ENCODE peak calls at places on chromosomes 4 and X, in seven cellular contexts. One of them, this sample, is unnamed.

GRCh38 chrX:39309018-39309620 is 507.9 kb downstream of the MID1IP1 start:
- DNase-seq in lower lobe of right lung: no peak
- DNase-seq in AG08396: no peak
- DNase-seq in naive thymus-derived CD8-positive, alpha-beta T cell: peak; percentile 5
- DNase-seq in SJSA1: no peak
- DNase-seq in Kasumi-1: no peak
- DNase-seq in IMR-90: no peak
- DNase-seq in this sample: peak; percentile 58

GRCh38 chrX:23783569-23784486 is 855 bp downstream of the SAT1 start:
- DNase-seq in lower lobe of right lung: no peak
- DNase-seq in AG08396: no peak
- DNase-seq in naive thymus-derived CD8-positive, alpha-beta T cell: no peak
- DNase-seq in SJSA1: peak; percentile 20
- DNase-seq in Kasumi-1: peak; percentile 6
- DNase-seq in IMR-90: no peak
- DNase-seq in this sample: no peak

GRCh38 chr4:153448003-153448731 is 18.0 kb upstream of the TMEM131L start:
- DNase-seq in lower lobe of right lung: no peak
- DNase-seq in AG08396: peak; percentile 23
- DNase-seq in naive thymus-derived CD8-positive, alpha-beta T cell: no peak
- DNase-seq in SJSA1: no peak
- DNase-seq in Kasumi-1: no peak
- DNase-seq in IMR-90: peak; percentile 81
- DNase-seq in this sample: peak; percentile 58

GRCh38 chr4:185845966-185846365 is 34.0 kb upstream of the SORBS2 start:
- DNase-seq in lower lobe of right lung: no peak
- DNase-seq in AG08396: no peak
- DNase-seq in naive thymus-derived CD8-positive, alpha-beta T cell: no peak
- DNase-seq in SJSA1: no peak
- DNase-seq in Kasumi-1: no peak
- DNase-seq in IMR-90: no peak
- DNase-seq in this sample: no peak

GRCh38 chrX:127574829-127575228 is 477.4 kb downstream of the ACTRT1 start:
- DNase-seq in lower lobe of right lung: peak; percentile 13
- DNase-seq in AG08396: no peak
- DNase-seq in naive thymus-derived CD8-positive, alpha-beta T cell: no peak
- DNase-seq in SJSA1: no peak
- DNase-seq in Kasumi-1: no peak
- DNase-seq in IMR-90: no peak
- DNase-seq in this sample: no peak

GRCh38 chrX:153460826-153461225 is 9.6 kb downstream of the HAUS7 start:
- DNase-seq in lower lobe of right lung: peak; percentile 52
- DNase-seq in AG08396: peak; percentile 52
- DNase-seq in naive thymus-derived CD8-positive, alpha-beta T cell: peak; percentile 34
- DNase-seq in SJSA1: peak; percentile 15
- DNase-seq in Kasumi-1: peak; percentile 29
- DNase-seq in IMR-90: peak; percentile 39
- DNase-seq in this sample: peak; percentile 14

GRCh38 chr4:128675083-128675482 is 134.4 kb upstream of the JADE1 start:
- DNase-seq in lower lobe of right lung: no peak
- DNase-seq in AG08396: no peak
- DNase-seq in naive thymus-derived CD8-positive, alpha-beta T cell: no peak
- DNase-seq in SJSA1: no peak
- DNase-seq in Kasumi-1: no peak
- DNase-seq in IMR-90: no peak
- DNase-seq in this sample: no peak

GRCh38 chr4:1236103-1236641 is 12.8 kb downstream of the CTBP1 start:
- DNase-seq in lower lobe of right lung: peak; percentile 22
- DNase-seq in AG08396: no peak
- DNase-seq in naive thymus-derived CD8-positive, alpha-beta T cell: no peak
- DNase-seq in SJSA1: no peak
- DNase-seq in Kasumi-1: no peak
- DNase-seq in IMR-90: no peak
- DNase-seq in this sample: no peak

GRCh38 chrX:17654116-17654515 is 83.2 kb upstream of the SCML1 start:
- DNase-seq in lower lobe of right lung: no peak
- DNase-seq in AG08396: no peak
- DNase-seq in naive thymus-derived CD8-positive, alpha-beta T cell: peak; percentile 23
- DNase-seq in SJSA1: no peak
- DNase-seq in Kasumi-1: no peak
- DNase-seq in IMR-90: no peak
- DNase-seq in this sample: no peak

GRCh38 chrX:150547511-150548115 is 20.8 kb upstream of the MTM1 start:
- DNase-seq in lower lobe of right lung: peak; percentile 82
- DNase-seq in AG08396: peak; percentile 60
- DNase-seq in naive thymus-derived CD8-positive, alpha-beta T cell: no peak
- DNase-seq in SJSA1: no peak
- DNase-seq in Kasumi-1: no peak
- DNase-seq in IMR-90: no peak
- DNase-seq in this sample: no peak

GRCh38 chrX:69314436-69315348 is 149.4 kb upstream of the PJA1 start:
- DNase-seq in lower lobe of right lung: no peak
- DNase-seq in AG08396: no peak
- DNase-seq in naive thymus-derived CD8-positive, alpha-beta T cell: no peak
- DNase-seq in SJSA1: no peak
- DNase-seq in Kasumi-1: no peak
- DNase-seq in IMR-90: no peak
- DNase-seq in this sample: no peak

GRCh38 chrX:140733766-140734342 is 24.3 kb downstream of the LINC00632 start:
- DNase-seq in lower lobe of right lung: no peak
- DNase-seq in AG08396: peak; percentile 49
- DNase-seq in naive thymus-derived CD8-positive, alpha-beta T cell: no peak
- DNase-seq in SJSA1: no peak
- DNase-seq in Kasumi-1: peak; percentile 56
- DNase-seq in IMR-90: peak; percentile 57
- DNase-seq in this sample: peak; percentile 30

GRCh38 chr4:154960476-154960875 is 179.4 kb downstream of the RBM46 start:
- DNase-seq in lower lobe of right lung: no peak
- DNase-seq in AG08396: no peak
- DNase-seq in naive thymus-derived CD8-positive, alpha-beta T cell: no peak
- DNase-seq in SJSA1: no peak
- DNase-seq in Kasumi-1: no peak
- DNase-seq in IMR-90: no peak
- DNase-seq in this sample: no peak

GRCh38 chr4:110516106-110516922 is 40.4 kb downstream of the ENPEP start:
- DNase-seq in lower lobe of right lung: peak; percentile 65
- DNase-seq in AG08396: peak; percentile 36
- DNase-seq in naive thymus-derived CD8-positive, alpha-beta T cell: peak; percentile 56
- DNase-seq in SJSA1: peak; percentile 81
- DNase-seq in Kasumi-1: peak; percentile 86
- DNase-seq in IMR-90: peak; percentile 51
- DNase-seq in this sample: peak; percentile 83

GRCh38 chr4:137956256-137956655 is 285.9 kb downstream of the SLC7A11 start:
- DNase-seq in lower lobe of right lung: no peak
- DNase-seq in AG08396: no peak
- DNase-seq in naive thymus-derived CD8-positive, alpha-beta T cell: no peak
- DNase-seq in SJSA1: no peak
- DNase-seq in Kasumi-1: no peak
- DNase-seq in IMR-90: peak; percentile 65
- DNase-seq in this sample: no peak

GRCh38 chr4:36236159-36236558 is 8.2 kb downstream of the ARAP2 start:
- DNase-seq in lower lobe of right lung: no peak
- DNase-seq in AG08396: no peak
- DNase-seq in naive thymus-derived CD8-positive, alpha-beta T cell: no peak
- DNase-seq in SJSA1: no peak
- DNase-seq in Kasumi-1: no peak
- DNase-seq in IMR-90: no peak
- DNase-seq in this sample: no peak

GRCh38 chr4:53748328-53748772 is 157.1 kb upstream of the LNX1 start:
- DNase-seq in lower lobe of right lung: no peak
- DNase-seq in AG08396: no peak
- DNase-seq in naive thymus-derived CD8-positive, alpha-beta T cell: no peak
- DNase-seq in SJSA1: no peak
- DNase-seq in Kasumi-1: peak; percentile 20
- DNase-seq in IMR-90: no peak
- DNase-seq in this sample: no peak

GRCh38 chrX:3175659-3176438 is 134.6 kb downstream of the ARSF start:
- DNase-seq in lower lobe of right lung: no peak
- DNase-seq in AG08396: no peak
- DNase-seq in naive thymus-derived CD8-positive, alpha-beta T cell: no peak
- DNase-seq in SJSA1: peak; percentile 59
- DNase-seq in Kasumi-1: no peak
- DNase-seq in IMR-90: peak; percentile 56
- DNase-seq in this sample: peak; percentile 3

GRCh38 chr4:131367441-131367840 is 1781.7 kb upstream of the PCDH10 start:
- DNase-seq in lower lobe of right lung: no peak
- DNase-seq in AG08396: no peak
- DNase-seq in naive thymus-derived CD8-positive, alpha-beta T cell: no peak
- DNase-seq in SJSA1: no peak
- DNase-seq in Kasumi-1: no peak
- DNase-seq in IMR-90: no peak
- DNase-seq in this sample: no peak

GRCh38 chr4:111773858-111774257 is 371.4 kb upstream of the FAM241A start:
- DNase-seq in lower lobe of right lung: peak; percentile 53
- DNase-seq in AG08396: no peak
- DNase-seq in naive thymus-derived CD8-positive, alpha-beta T cell: no peak
- DNase-seq in SJSA1: no peak
- DNase-seq in Kasumi-1: no peak
- DNase-seq in IMR-90: no peak
- DNase-seq in this sample: no peak

GRCh38 chrX:80021611-80022010 is 7.1 kb downstream of the TBX22 start:
- DNase-seq in lower lobe of right lung: no peak
- DNase-seq in AG08396: no peak
- DNase-seq in naive thymus-derived CD8-positive, alpha-beta T cell: no peak
- DNase-seq in SJSA1: no peak
- DNase-seq in Kasumi-1: no peak
- DNase-seq in IMR-90: no peak
- DNase-seq in this sample: no peak

GRCh38 chrX:39149761-39150160 is 348.5 kb downstream of the MID1IP1 start:
- DNase-seq in lower lobe of right lung: peak; percentile 84
- DNase-seq in AG08396: peak; percentile 55
- DNase-seq in naive thymus-derived CD8-positive, alpha-beta T cell: peak; percentile 55
- DNase-seq in SJSA1: no peak
- DNase-seq in Kasumi-1: peak; percentile 43
- DNase-seq in IMR-90: peak; percentile 40
- DNase-seq in this sample: peak; percentile 37

GRCh38 chrX:50751091-50751490 is 62.9 kb downstream of the SHROOM4 start:
- DNase-seq in lower lobe of right lung: no peak
- DNase-seq in AG08396: no peak
- DNase-seq in naive thymus-derived CD8-positive, alpha-beta T cell: no peak
- DNase-seq in SJSA1: no peak
- DNase-seq in Kasumi-1: no peak
- DNase-seq in IMR-90: no peak
- DNase-seq in this sample: no peak

GRCh38 chrX:154918060-154918483 is 31.9 kb downstream of the F8A1 start:
- DNase-seq in lower lobe of right lung: no peak
- DNase-seq in AG08396: peak; percentile 57
- DNase-seq in naive thymus-derived CD8-positive, alpha-beta T cell: no peak
- DNase-seq in SJSA1: peak; percentile 53
- DNase-seq in Kasumi-1: peak; percentile 44
- DNase-seq in IMR-90: peak; percentile 80
- DNase-seq in this sample: peak; percentile 57

GRCh38 chr4:109760682-109761081 is 30.8 kb upstream of the PLA2G12A start:
- DNase-seq in lower lobe of right lung: no peak
- DNase-seq in AG08396: no peak
- DNase-seq in naive thymus-derived CD8-positive, alpha-beta T cell: no peak
- DNase-seq in SJSA1: no peak
- DNase-seq in Kasumi-1: no peak
- DNase-seq in IMR-90: no peak
- DNase-seq in this sample: peak; percentile 33

GRCh38 chr4:21447320-21448055 is 501.1 kb downstream of the KCNIP4 start:
- DNase-seq in lower lobe of right lung: no peak
- DNase-seq in AG08396: no peak
- DNase-seq in naive thymus-derived CD8-positive, alpha-beta T cell: no peak
- DNase-seq in SJSA1: no peak
- DNase-seq in Kasumi-1: peak; percentile 17
- DNase-seq in IMR-90: no peak
- DNase-seq in this sample: no peak

GRCh38 chr4:11720292-11720691 is 291.6 kb upstream of the HS3ST1 start:
- DNase-seq in lower lobe of right lung: no peak
- DNase-seq in AG08396: peak; percentile 8
- DNase-seq in naive thymus-derived CD8-positive, alpha-beta T cell: no peak
- DNase-seq in SJSA1: no peak
- DNase-seq in Kasumi-1: peak; percentile 70
- DNase-seq in IMR-90: peak; percentile 67
- DNase-seq in this sample: peak; percentile 23

GRCh38 chr4:23105759-23106370 is 413.1 kb downstream of the GBA3 start:
- DNase-seq in lower lobe of right lung: no peak
- DNase-seq in AG08396: no peak
- DNase-seq in naive thymus-derived CD8-positive, alpha-beta T cell: no peak
- DNase-seq in SJSA1: no peak
- DNase-seq in Kasumi-1: no peak
- DNase-seq in IMR-90: no peak
- DNase-seq in this sample: no peak

GRCh38 chr4:84677093-84677492 is 94.2 kb downstream of the CDS1 start:
- DNase-seq in lower lobe of right lung: no peak
- DNase-seq in AG08396: no peak
- DNase-seq in naive thymus-derived CD8-positive, alpha-beta T cell: no peak
- DNase-seq in SJSA1: no peak
- DNase-seq in Kasumi-1: no peak
- DNase-seq in IMR-90: no peak
- DNase-seq in this sample: no peak

GRCh38 chr4:112109455-112110425 is 35.5 kb upstream of the FAM241A start:
- DNase-seq in lower lobe of right lung: no peak
- DNase-seq in AG08396: no peak
- DNase-seq in naive thymus-derived CD8-positive, alpha-beta T cell: no peak
- DNase-seq in SJSA1: peak; percentile 53
- DNase-seq in Kasumi-1: no peak
- DNase-seq in IMR-90: peak; percentile 44
- DNase-seq in this sample: no peak

GRCh38 chr4:106495498-106495897 is 126.9 kb upstream of the GIMD1 start:
- DNase-seq in lower lobe of right lung: no peak
- DNase-seq in AG08396: no peak
- DNase-seq in naive thymus-derived CD8-positive, alpha-beta T cell: no peak
- DNase-seq in SJSA1: no peak
- DNase-seq in Kasumi-1: no peak
- DNase-seq in IMR-90: no peak
- DNase-seq in this sample: no peak

GRCh38 chr4:153232768-153233167 is 28.5 kb downstream of the TRIM2 start:
- DNase-seq in lower lobe of right lung: no peak
- DNase-seq in AG08396: no peak
- DNase-seq in naive thymus-derived CD8-positive, alpha-beta T cell: no peak
- DNase-seq in SJSA1: no peak
- DNase-seq in Kasumi-1: no peak
- DNase-seq in IMR-90: no peak
- DNase-seq in this sample: no peak

This sample was measured in COLO829.